ENCODE peak calls at places on chromosome 6, in five cellular contexts. F is IMR-90; K is psoas muscle; J is CD4-positive, alpha-beta memory T cell; A is tibial nerve. I is an unnamed sample.

GRCh38 chr6:92945799-92946198 is 473.6 kb downstream of the EPHA7 start:
- DNase-seq in F (no peak), A (no peak), K (no peak), J (no peak), I (no peak)

GRCh38 chr6:131946404-131946991 is 4.7 kb downstream of the CCN2 start:
- DNase-seq in F (peak), K (no peak), J (no peak), A (no peak), I (no peak)

GRCh38 chr6:143074670-143075318 is 14.1 kb downstream of the AIG1 start:
- DNase-seq in F (no peak), J (no peak), K (no peak), A (no peak), I (no peak)

GRCh38 chr6:71402101-71402500 is 113.5 kb downstream of the OGFRL1 start:
- DNase-seq in J (no peak), K (no peak), F (no peak), A (no peak), I (no peak)

GRCh38 chr6:118283759-118284158 is 264.3 kb upstream of the PLN start:
- DNase-seq in K (no peak), A (peak), F (peak), J (peak), I (peak)

GRCh38 chr6:36627801-36628246 is 33.7 kb downstream of the SRSF3 start:
- DNase-seq in F (peak), A (no peak), J (no peak), K (no peak), I (peak)

GRCh38 chr6:81759782-81760181 is 7.3 kb upstream of the TENT5A start:
- DNase-seq in A (no peak), F (peak), K (no peak), J (no peak), I (no peak)

GRCh38 chr6:111342913-111343312 is 140.1 kb downstream of the REV3L start:
- DNase-seq in K (no peak), A (no peak), F (peak), J (no peak), I (no peak)

GRCh38 chr6:84449220-84449619 is 221.8 kb upstream of the CEP162 start:
- DNase-seq in K (no peak), A (no peak), J (no peak), F (no peak), I (no peak)

GRCh38 chr6:108959972-108960582 is 111.9 kb downstream of the ARMC2 start:
- DNase-seq in K (peak), A (no peak), F (no peak), J (no peak), I (no peak)

GRCh38 chr6:108957221-108957620 is 109.0 kb downstream of the ARMC2 start:
- DNase-seq in F (no peak), A (no peak), K (no peak), J (no peak), I (no peak)

GRCh38 chr6:108961077-108961476 is 112.9 kb downstream of the ARMC2 start:
- DNase-seq in J (no peak), K (no peak), F (no peak), A (no peak), I (no peak)

GRCh38 chr6:108960601-108961000 is 112.4 kb downstream of the ARMC2 start:
- DNase-seq in J (no peak), F (no peak), A (no peak), K (peak), I (no peak)

DNA sequence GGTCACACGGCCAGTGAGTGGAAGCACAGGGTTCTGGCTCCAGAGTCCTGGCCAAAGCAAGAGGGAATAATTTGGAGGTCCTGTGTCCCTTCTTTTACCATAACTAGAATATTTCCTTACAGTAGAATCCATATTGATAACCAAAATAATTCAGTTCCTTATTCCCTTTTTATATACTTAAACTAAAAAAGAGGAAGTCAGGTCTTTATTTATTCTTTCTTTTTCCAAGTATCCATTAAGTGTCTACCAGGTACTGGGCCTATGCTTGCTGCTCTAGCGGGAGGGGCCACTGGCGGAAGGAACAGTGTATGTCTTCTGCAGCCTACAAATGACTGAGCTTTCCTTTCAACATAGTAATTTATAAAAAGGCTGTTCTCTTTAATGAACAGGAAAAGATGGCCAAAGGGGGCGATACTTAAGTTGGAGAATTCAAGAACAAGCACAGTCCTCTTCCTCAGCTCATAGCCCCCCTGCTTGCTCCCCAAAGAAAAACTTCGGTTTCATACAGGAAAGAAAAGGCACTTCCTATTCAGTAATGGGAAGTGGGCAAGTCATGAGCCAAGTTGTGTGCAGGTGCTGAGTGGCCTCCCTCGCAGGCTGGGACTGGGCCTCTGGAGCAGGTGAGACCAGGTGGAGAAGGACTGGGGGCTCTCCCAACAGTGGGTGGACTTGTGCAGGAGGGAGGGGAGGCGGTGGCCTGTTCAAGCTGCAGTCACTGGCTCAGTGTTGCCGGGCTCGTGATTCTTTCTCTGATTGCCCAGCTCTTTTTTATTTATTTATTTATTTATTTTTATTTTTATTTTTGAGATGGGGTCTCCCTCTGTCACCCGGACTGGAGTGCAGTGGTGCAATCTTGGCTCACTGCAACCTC is 110.9 kb downstream of the ARMC2 start:
- DNase-seq in F (no peak), A (no peak), J (no peak), K (no peak), I (no peak)
- H3K27ac ChIP-seq in F (no peak), A (no peak), J (no peak), K (no peak), I (no peak)

DNA sequence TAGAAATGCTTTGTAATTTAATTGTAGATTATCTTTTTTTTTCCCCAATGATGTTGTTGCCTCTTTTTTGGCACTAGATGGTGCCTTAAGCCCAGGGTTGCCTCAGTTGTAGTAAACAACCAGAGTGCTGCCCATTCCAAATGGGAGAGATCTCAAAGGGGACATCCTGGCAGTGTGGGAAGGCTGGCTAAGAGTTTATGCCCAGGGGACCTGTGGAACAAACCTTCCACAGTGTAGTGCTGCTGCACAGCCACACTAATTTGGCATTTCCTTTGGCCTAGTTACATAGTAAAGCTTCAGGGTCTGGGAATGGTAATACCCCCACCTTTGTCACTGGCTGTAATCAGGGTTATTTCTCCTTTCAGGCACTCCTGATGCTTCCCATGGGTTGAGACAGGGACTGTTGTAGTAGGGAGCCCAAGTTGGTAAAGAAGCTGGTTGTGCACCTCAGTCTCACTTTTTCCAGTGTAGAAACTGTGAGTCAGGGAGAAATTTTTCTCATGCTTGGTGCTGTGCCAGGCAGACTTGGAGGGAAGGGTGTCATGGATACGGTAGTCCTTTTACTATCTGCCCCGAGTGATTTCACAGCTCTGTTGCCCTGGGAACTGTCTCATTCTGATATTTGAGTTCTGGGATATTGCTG is 177.8 kb upstream of the ECI2 start:
- DNase-seq in K (peak), J (no peak), F (peak), A (no peak), I (peak)
- H3K4me3 ChIP-seq in K (no peak), J (no peak), F (peak), A (no peak), I (no peak)

GRCh38 chr6:158231551-158232444 is 63.6 kb downstream of the GTF2H5 start:
- DNase-seq in A (peak), F (peak), K (peak), J (peak), I (peak)

GRCh38 chr6:158233214-158233795 is 65.2 kb downstream of the GTF2H5 start:
- DNase-seq in K (no peak), F (no peak), J (no peak), A (no peak), I (no peak)

GRCh38 chr6:158242071-158242606 is 70.1 kb upstream of the TULP4 start:
- DNase-seq in F (no peak), K (no peak), A (no peak), J (no peak), I (no peak)

GRCh38 chr6:158232445-158233213 is 64.5 kb downstream of the GTF2H5 start:
- DNase-seq in J (peak), K (peak), A (peak), F (peak), I (peak)

DNA sequence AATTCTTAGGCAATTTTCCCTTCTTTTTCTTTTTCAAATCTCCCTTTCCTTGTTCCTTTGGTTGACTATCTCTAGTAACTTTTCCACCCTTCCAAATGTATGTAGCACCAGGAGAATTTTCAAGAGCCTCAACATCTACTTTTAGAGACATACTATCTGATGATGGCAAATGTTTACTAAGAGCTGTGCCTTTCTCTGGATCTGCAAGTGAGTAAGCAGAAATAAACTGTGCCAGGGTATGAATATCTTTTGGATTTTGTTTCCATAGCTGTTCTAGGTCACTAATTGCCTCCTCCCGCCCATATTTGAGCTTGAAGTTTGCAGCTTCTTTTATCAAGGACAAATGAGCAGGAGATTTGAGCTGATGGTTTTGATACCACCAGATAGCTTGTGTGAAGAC is 69.5 kb downstream of the GTF2H5 start:
- DNase-seq in F (no peak), J (no peak), A (no peak), K (no peak), I (no peak)
- H3K27ac ChIP-seq in F (no peak), J (no peak), A (no peak), K (no peak), I (no peak)

GRCh38 chr6:154502564-154502963 is 7.9 kb downstream of the CNKSR3 start:
- DNase-seq in F (no peak), J (no peak), A (no peak), K (no peak), I (no peak)

GRCh38 chr6:154498340-154498934 is 12.0 kb downstream of the CNKSR3 start:
- DNase-seq in F (no peak), K (no peak), A (no peak), J (no peak), I (no peak)

GRCh38 chr6:154501287-154501868 is 9.1 kb downstream of the CNKSR3 start:
- DNase-seq in F (no peak), J (no peak), A (no peak), K (no peak), I (no peak)

GRCh38 chr6:154499854-154500589 is 10.5 kb downstream of the CNKSR3 start:
- DNase-seq in J (no peak), F (no peak), K (no peak), A (no peak), I (no peak)

GRCh38 chr6:154500769-154501171 is 9.7 kb downstream of the CNKSR3 start:
- DNase-seq in A (no peak), J (no peak), K (no peak), F (no peak), I (no peak)
- H3K4me3 ChIP-seq in A (no peak), J (no peak), K (no peak), F (no peak), I (no peak)

GRCh38 chr6:50966986-50967385 is 148.3 kb downstream of the TFAP2B start:
- DNase-seq in A (no peak), J (no peak), F (no peak), K (no peak), I (no peak)
- H3K27ac ChIP-seq in A (no peak), J (no peak), F (no peak), K (no peak), I (no peak)

GRCh38 chr6:125025164-125025854 is 63.1 kb downstream of the RNF217 start:
- DNase-seq in K (no peak), F (no peak), J (no peak), A (no peak), I (no peak)

GRCh38 chr6:125027287-125027686 is 65.0 kb downstream of the RNF217 start:
- DNase-seq in K (no peak), F (no peak), J (no peak), A (no peak), I (no peak)

GRCh38 chr6:125031385-125031784 is 69.1 kb downstream of the RNF217 start:
- DNase-seq in F (no peak), J (no peak), A (no peak), K (no peak), I (no peak)

GRCh38 chr6:125030969-125031368 is 68.7 kb downstream of the RNF217 start:
- DNase-seq in A (no peak), K (no peak), F (no peak), J (no peak), I (no peak)
- H3K4me3 ChIP-seq in A (no peak), K (no peak), F (no peak), J (no peak), I (no peak)

GRCh38 chr6:106539931-106540330 is 89.4 kb downstream of the RTN4IP1 start:
- DNase-seq in J (no peak), K (no peak), F (no peak), A (no peak), I (no peak)
- H3K27ac ChIP-seq in J (no peak), K (no peak), F (no peak), A (no peak), I (no peak)

GRCh38 chr6:138160329-138161117 is 1.2 kb upstream of the ARFGEF3 start:
- DNase-seq in J (no peak), A (no peak), F (no peak), K (no peak), I (no peak)

GRCh38 chr6:138162947-138163569 is 1.3 kb downstream of the ARFGEF3 start:
- DNase-seq in J (no peak), K (no peak), F (no peak), A (no peak), I (no peak)

GRCh38 chr6:138161434-138162103 is at the start of gene ARFGEF3:
- DNase-seq in A (no peak), F (peak), J (peak), K (peak), I (peak)

GRCh38 chr6:138161118-138161433 is 663 bp upstream of the ARFGEF3 start:
- DNase-seq in F (no peak), A (no peak), K (no peak), J (no peak), I (no peak)

DNA sequence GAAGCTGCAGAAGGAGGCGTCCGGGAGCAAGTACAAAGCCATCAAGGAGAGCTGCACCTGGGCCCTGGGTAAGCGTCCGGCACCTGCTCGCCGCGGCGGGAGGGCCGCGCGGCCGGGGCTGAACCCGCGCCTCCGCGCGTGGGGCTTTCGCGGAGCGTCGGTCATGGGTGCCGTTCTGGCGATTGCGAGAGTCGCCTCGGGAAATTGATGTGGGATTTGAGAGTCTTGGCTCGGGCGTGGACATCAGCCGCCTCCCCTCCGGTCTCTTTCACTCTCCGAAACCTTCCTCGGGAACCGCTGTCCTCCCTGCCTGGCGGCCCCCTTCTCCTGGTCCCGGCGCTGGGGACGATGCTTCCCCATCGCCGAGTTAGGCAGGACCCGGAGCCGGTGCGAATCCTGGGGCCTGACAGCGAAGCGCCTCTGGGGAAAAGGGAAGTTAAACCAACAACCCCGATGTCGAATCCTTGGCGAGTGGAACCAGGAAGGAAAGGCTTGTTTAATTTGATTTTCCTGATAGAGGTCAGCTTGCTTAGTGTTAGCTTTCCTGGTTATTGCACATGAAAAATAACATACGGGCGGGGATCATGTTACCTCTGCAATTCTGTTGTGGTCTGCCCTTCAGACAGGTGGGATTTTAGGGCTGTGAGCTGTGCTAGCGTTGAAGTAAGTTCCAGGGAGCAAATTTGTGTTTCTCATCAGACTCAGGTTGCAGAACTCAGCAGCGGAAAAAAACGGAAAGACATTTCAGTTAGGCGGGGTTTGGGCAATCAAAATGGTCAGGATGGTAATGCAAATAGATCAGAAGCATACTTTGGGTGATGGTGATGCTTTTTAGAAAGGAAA is 586 bp downstream of the ARFGEF3 start:
- DNase-seq in F (no peak), J (no peak), A (no peak), K (no peak), I (no peak)
- H3K4me3 ChIP-seq in F (peak), J (peak), A (peak), K (peak), I (peak)

DNA sequence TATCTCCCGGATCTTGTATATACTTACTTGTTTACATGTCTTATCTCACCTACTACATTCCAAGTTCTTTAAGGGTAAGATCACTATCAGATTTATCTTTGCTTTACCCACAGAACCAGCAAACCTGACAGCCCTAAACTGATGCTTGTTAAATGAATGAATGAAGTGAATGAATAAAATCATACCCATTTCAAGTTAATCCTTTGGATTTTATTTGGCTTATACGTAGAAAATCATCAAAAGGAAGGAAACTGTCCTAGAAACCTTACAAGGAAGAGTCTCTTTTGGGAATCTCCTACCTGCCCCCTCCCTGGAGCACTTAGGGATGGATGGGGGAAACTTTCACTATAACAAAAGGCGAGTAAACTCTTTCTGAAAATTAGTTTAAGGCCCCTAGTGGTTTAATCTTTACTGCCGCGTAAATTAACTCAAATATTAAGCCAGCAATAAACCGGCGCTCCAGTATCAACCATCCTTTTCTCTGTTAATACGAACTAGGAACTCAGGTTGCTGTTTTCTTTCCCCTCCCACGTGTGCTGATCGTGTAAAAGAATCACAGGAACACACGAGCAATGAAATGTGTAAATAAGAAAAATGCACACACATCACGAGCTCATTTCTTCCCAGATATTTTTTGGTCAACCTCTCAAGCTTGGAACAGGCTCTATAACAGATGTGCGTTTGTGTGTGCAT is 1.2 kb upstream of the UTRN start:
- DNase-seq in J (no peak), F (peak), K (no peak), A (no peak), I (peak)
- H3K27ac ChIP-seq in J (no peak), F (peak), K (peak), A (peak), I (no peak)

GRCh38 chr6:161438430-161439030 is 164.7 kb upstream of the AGPAT4 start:
- DNase-seq in A (no peak), F (no peak), J (no peak), K (no peak), I (no peak)
- H3K4me3 ChIP-seq in A (peak), F (no peak), J (no peak), K (peak), I (no peak)